ENCODE peak calls at places on chromosomes 12 and 14, in five cellular contexts. One of them, this sample, is unnamed.

GRCh38 chr14:75470238-75470797 is 42.5 kb downstream of the JDP2 start:
- DNase-seq in AG04450: no peak
- DNase-seq in GM23248: no peak
- DNase-seq in effector memory CD4-positive, alpha-beta T cell: no peak
- DNase-seq in Panc1: no peak
- DNase-seq in this sample: no peak

GRCh38 chr12:3362751-3363150 is 128.3 kb upstream of the PRMT8 start:
- DNase-seq in AG04450: no peak
- DNase-seq in GM23248: peak
- DNase-seq in effector memory CD4-positive, alpha-beta T cell: no peak
- DNase-seq in Panc1: no peak
- DNase-seq in this sample: no peak

GRCh38 chr14:98189521-98189920 is 1082.5 kb downstream of the BCL11B start:
- DNase-seq in AG04450: no peak
- DNase-seq in GM23248: no peak
- DNase-seq in effector memory CD4-positive, alpha-beta T cell: no peak
- DNase-seq in Panc1: no peak
- DNase-seq in this sample: no peak

GRCh38 chr14:25006961-25007795 is 42.8 kb downstream of the STXBP6 start:
- DNase-seq in AG04450: peak
- DNase-seq in GM23248: peak
- DNase-seq in effector memory CD4-positive, alpha-beta T cell: no peak
- DNase-seq in Panc1: no peak
- DNase-seq in this sample: no peak

GRCh38 chr14:34081576-34082136 is 130.8 kb upstream of the EGLN3 start:
- DNase-seq in AG04450: no peak
- DNase-seq in GM23248: peak
- DNase-seq in effector memory CD4-positive, alpha-beta T cell: no peak
- DNase-seq in Panc1: no peak
- DNase-seq in this sample: no peak

GRCh38 chr14:103530390-103530789 is 1.4 kb downstream of the TRMT61A start:
- DNase-seq in AG04450: no peak
- DNase-seq in GM23248: peak
- DNase-seq in effector memory CD4-positive, alpha-beta T cell: no peak
- DNase-seq in Panc1: no peak
- DNase-seq in this sample: no peak

GRCh38 chr12:24175949-24176348 is 226.5 kb upstream of the SOX5 start:
- DNase-seq in AG04450: no peak
- DNase-seq in GM23248: no peak
- DNase-seq in effector memory CD4-positive, alpha-beta T cell: no peak
- DNase-seq in Panc1: no peak
- DNase-seq in this sample: no peak

GRCh38 chr12:117603316-117604113 is 242.1 kb upstream of the NOS1 start:
- DNase-seq in AG04450: no peak
- DNase-seq in GM23248: no peak
- DNase-seq in effector memory CD4-positive, alpha-beta T cell: no peak
- DNase-seq in Panc1: no peak
- DNase-seq in this sample: no peak

GRCh38 chr14:69077841-69078240 is 75.1 kb downstream of the DCAF5 start:
- DNase-seq in AG04450: peak
- DNase-seq in GM23248: peak
- DNase-seq in effector memory CD4-positive, alpha-beta T cell: no peak
- DNase-seq in Panc1: no peak
- DNase-seq in this sample: no peak

GRCh38 chr12:2891240-2892053 is 756 bp downstream of the TULP3 start:
- DNase-seq in AG04450: no peak
- DNase-seq in GM23248: peak
- DNase-seq in effector memory CD4-positive, alpha-beta T cell: peak
- DNase-seq in Panc1: no peak
- DNase-seq in this sample: no peak

GRCh38 chr14:65301862-65302539 is 110.5 kb upstream of the FUT8 start:
- DNase-seq in AG04450: no peak
- DNase-seq in GM23248: no peak
- DNase-seq in effector memory CD4-positive, alpha-beta T cell: no peak
- DNase-seq in Panc1: no peak
- DNase-seq in this sample: no peak

GRCh38 chr12:95605087-95605486 is 53.8 kb upstream of the USP44 start:
- DNase-seq in AG04450: no peak
- DNase-seq in GM23248: peak
- DNase-seq in effector memory CD4-positive, alpha-beta T cell: no peak
- DNase-seq in Panc1: no peak
- DNase-seq in this sample: no peak

GRCh38 chr12:57864811-57865751 is 18.6 kb upstream of the CTDSP2 start:
- DNase-seq in AG04450: no peak
- DNase-seq in GM23248: peak
- DNase-seq in effector memory CD4-positive, alpha-beta T cell: no peak
- DNase-seq in Panc1: no peak
- DNase-seq in this sample: no peak

GRCh38 chr12:64478661-64479060 is 26.7 kb downstream of the TBK1 start:
- DNase-seq in AG04450: no peak
- DNase-seq in GM23248: peak
- DNase-seq in effector memory CD4-positive, alpha-beta T cell: no peak
- DNase-seq in Panc1: no peak
- DNase-seq in this sample: no peak

GRCh38 chr12:64475518-64475917 is 23.6 kb downstream of the TBK1 start:
- DNase-seq in AG04450: no peak
- DNase-seq in GM23248: no peak
- DNase-seq in effector memory CD4-positive, alpha-beta T cell: no peak
- DNase-seq in Panc1: no peak
- DNase-seq in this sample: no peak

GRCh38 chr12:64476844-64477243 is 24.9 kb downstream of the TBK1 start:
- DNase-seq in AG04450: no peak
- DNase-seq in GM23248: no peak
- DNase-seq in effector memory CD4-positive, alpha-beta T cell: no peak
- DNase-seq in Panc1: no peak
- DNase-seq in this sample: no peak

DNA sequence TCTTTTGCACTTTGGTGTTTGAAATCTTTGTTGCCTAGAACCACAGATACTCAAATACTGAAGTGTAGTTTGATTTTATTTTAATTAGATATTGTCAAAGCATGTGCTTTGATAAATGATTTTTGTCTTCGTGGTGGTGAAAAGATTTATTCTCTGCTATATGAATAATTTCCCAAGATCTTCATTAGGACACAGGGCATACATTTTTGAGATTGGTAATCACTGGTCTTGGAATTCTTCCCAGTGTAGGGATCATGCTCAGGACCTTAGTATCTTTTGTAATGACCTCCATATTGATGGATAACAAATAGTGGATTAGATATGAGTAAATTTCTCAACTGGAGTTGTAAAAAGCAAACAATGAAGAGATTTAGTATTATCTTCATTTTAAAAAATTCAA is 28.2 kb downstream of the TBK1 start:
- DNase-seq in AG04450: no peak
- DNase-seq in GM23248: peak
- DNase-seq in effector memory CD4-positive, alpha-beta T cell: no peak
- DNase-seq in Panc1: no peak
- DNase-seq in this sample: no peak
- H3K27ac ChIP-seq in AG04450: no peak
- H3K27ac ChIP-seq in GM23248: no peak
- H3K27ac ChIP-seq in effector memory CD4-positive, alpha-beta T cell: no peak
- H3K27ac ChIP-seq in Panc1: no peak
- H3K27ac ChIP-seq in this sample: no peak

DNA sequence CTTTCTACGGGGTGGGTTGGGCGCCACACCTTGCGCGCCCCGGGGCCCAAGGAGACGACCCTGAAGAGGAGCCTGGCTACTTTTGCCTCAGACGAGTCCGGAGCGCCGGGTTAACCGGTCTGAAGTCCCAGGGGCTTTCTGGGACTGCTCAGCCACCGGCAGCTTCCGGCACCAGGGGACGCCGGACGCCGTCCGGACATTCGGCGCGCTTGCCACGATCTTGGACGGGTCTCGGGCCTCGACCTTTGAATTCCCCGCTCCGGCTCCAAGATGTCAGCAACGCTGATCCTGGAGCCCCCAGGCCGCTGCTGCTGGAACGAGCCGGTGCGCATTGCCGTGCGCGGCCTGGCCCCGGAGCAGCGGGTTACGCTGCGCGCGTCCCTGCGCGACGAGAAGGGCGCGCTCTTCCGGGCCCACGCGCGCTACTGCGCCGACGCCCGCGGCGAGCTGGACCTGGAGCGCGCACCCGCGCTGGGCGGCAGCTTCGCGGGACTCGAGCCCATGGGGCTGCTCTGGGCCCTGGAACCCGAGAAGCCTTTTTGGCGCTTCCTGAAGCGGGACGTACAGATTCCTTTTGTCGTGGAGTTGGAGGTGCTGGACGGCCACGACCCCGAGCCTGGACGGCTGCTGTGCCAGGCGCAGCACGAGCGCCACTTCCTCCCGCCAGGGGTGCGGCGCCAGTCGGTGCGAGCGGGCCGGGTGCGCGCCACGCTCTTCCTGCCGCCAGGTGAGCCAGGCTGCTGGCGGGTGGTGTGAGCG is at the start of gene ACOT4:
- DNase-seq in AG04450: no peak
- DNase-seq in GM23248: peak
- DNase-seq in effector memory CD4-positive, alpha-beta T cell: peak
- DNase-seq in Panc1: no peak
- DNase-seq in this sample: no peak
- H3K27ac ChIP-seq in AG04450: no peak
- H3K27ac ChIP-seq in GM23248: no peak
- H3K27ac ChIP-seq in effector memory CD4-positive, alpha-beta T cell: peak
- H3K27ac ChIP-seq in Panc1: peak
- H3K27ac ChIP-seq in this sample: no peak

GRCh38 chr12:27343255-27344000 is 10.8 kb downstream of the BMAL2 start:
- DNase-seq in AG04450: peak
- DNase-seq in GM23248: peak
- DNase-seq in effector memory CD4-positive, alpha-beta T cell: no peak
- DNase-seq in Panc1: peak
- DNase-seq in this sample: no peak
- H3K27ac ChIP-seq in AG04450: peak
- H3K27ac ChIP-seq in GM23248: peak
- H3K27ac ChIP-seq in effector memory CD4-positive, alpha-beta T cell: no peak
- H3K27ac ChIP-seq in Panc1: no peak
- H3K27ac ChIP-seq in this sample: no peak

GRCh38 chr14:76810953-76811400 is 1.7 kb downstream of the ANGEL1 start:
- DNase-seq in AG04450: no peak
- DNase-seq in GM23248: peak
- DNase-seq in effector memory CD4-positive, alpha-beta T cell: no peak
- DNase-seq in Panc1: no peak
- DNase-seq in this sample: no peak
- H3K27ac ChIP-seq in AG04450: no peak
- H3K27ac ChIP-seq in GM23248: peak
- H3K27ac ChIP-seq in effector memory CD4-positive, alpha-beta T cell: peak
- H3K27ac ChIP-seq in Panc1: no peak
- H3K27ac ChIP-seq in this sample: no peak

GRCh38 chr12:132485619-132486018 is 4.3 kb upstream of the FBRSL1 start:
- DNase-seq in AG04450: no peak
- DNase-seq in GM23248: no peak
- DNase-seq in effector memory CD4-positive, alpha-beta T cell: no peak
- DNase-seq in Panc1: no peak
- DNase-seq in this sample: no peak

GRCh38 chr12:132484891-132485441 is 5.0 kb upstream of the FBRSL1 start:
- DNase-seq in AG04450: no peak
- DNase-seq in GM23248: no peak
- DNase-seq in effector memory CD4-positive, alpha-beta T cell: no peak
- DNase-seq in Panc1: no peak
- DNase-seq in this sample: no peak

GRCh38 chr12:132483208-132483607 is 6.7 kb upstream of the FBRSL1 start:
- DNase-seq in AG04450: no peak
- DNase-seq in GM23248: no peak
- DNase-seq in effector memory CD4-positive, alpha-beta T cell: no peak
- DNase-seq in Panc1: no peak
- DNase-seq in this sample: no peak

GRCh38 chr12:132483612-132484011 is 6.3 kb upstream of the FBRSL1 start:
- DNase-seq in AG04450: no peak
- DNase-seq in GM23248: no peak
- DNase-seq in effector memory CD4-positive, alpha-beta T cell: no peak
- DNase-seq in Panc1: no peak
- DNase-seq in this sample: no peak

DNA sequence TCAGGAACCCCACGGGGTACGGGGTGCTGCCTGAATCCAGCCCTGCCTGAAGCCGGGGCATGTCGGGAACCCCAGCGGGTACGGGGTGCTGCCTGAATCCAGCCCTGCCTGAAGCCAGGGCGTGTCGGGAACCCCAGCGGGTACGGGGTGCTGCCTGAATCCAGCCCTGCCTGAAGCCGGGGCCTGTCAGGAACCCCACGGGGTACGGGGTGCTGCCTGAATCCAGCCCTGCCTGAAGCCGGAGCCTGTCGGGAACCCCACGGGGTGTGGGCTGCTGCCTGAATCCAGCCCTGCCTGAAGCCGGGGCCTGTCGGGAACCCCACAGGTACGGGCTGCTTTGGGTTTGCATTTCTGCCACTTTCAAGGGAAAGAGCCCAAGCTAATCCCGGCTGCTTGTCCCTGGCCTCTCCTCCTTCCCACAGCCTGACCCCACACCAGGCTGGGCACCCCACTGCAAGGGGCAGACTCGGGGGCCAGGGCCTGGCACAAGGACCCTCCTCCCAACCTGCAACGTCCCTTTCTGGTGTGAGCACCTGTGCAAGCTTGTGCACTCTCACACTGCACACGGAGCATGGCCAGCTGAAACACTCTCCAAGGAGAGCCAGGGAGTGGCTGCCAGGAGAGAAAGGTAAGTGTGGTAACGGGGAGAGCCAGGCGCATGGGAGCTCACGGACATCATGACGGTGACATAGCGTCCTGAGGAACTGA is 5.6 kb upstream of the FBRSL1 start:
- DNase-seq in AG04450: no peak
- DNase-seq in GM23248: no peak
- DNase-seq in effector memory CD4-positive, alpha-beta T cell: no peak
- DNase-seq in Panc1: no peak
- DNase-seq in this sample: no peak
- H3K27ac ChIP-seq in AG04450: no peak
- H3K27ac ChIP-seq in GM23248: no peak
- H3K27ac ChIP-seq in effector memory CD4-positive, alpha-beta T cell: no peak
- H3K27ac ChIP-seq in Panc1: no peak
- H3K27ac ChIP-seq in this sample: no peak

This sample was measured in SK-N-MC.